ENCODE peak calls at places on chromosome X, in ten cellular contexts. F is uterus; V is hypothalamus; B is progenitor cell of endocrine pancreas; D is NCI-H69; Q is glomerular endothelial cell; S is DMS153; N is T47D; P is activated T-helper 1 cell treated with anti-CD3 and anti-CD28 coated beads, Interleukin-2, amount 50 U/mL, for 16 hours; A is suprapubic skin. X is an unnamed sample.
A peak's percentile ranks its signal among the peaks of the same experiment; 100 is the strongest.

GRCh38 chrX:119686087-119686639 is 6.8 kb downstream of the SEPTIN6 start:
- DNase-seq in F (no peak), V (no peak), B (no peak), D (peak; percentile 83), Q (no peak), S (no peak), N (no peak), P (no peak), A (no peak), X (peak; percentile 91)

GRCh38 chrX:95071621-95072020 is 1397.6 kb downstream of the FAM133A start:
- DNase-seq in F (no peak), V (no peak), B (no peak), D (no peak), Q (no peak), S (no peak), N (no peak), P (no peak), A (no peak), X (peak; percentile 0)

GRCh38 chrX:19839770-19840254 is 47.6 kb downstream of the SH3KBP1 start:
- DNase-seq in F (no peak), V (no peak), B (no peak), D (peak; percentile 8), Q (no peak), S (peak; percentile 45), N (no peak), P (no peak), A (no peak), X (peak; percentile 51)

GRCh38 chrX:151703487-151703886 is 8.2 kb downstream of the PRRG3 start:
- DNase-seq in F (peak; percentile 28), V (no peak), B (no peak), D (peak; percentile 2), Q (no peak), S (peak; percentile 32), N (no peak), P (no peak), A (no peak), X (peak; percentile 26)

GRCh38 chrX:66633541-66633940 is 5.3 kb downstream of the EDA2R start:
- DNase-seq in F (peak; percentile 20), V (no peak), B (no peak), D (no peak), Q (no peak), S (no peak), N (no peak), P (no peak), A (no peak), X (no peak)

GRCh38 chrX:44946771-44947170 is 73.8 kb downstream of the KDM6A start:
- DNase-seq in F (no peak), V (no peak), B (no peak), D (no peak), Q (no peak), S (no peak), N (no peak), P (no peak), A (no peak), X (no peak)

GRCh38 chrX:150983526-150984163 is 510 bp downstream of the HMGB3 start:
- DNase-seq in F (no peak), V (no peak), B (no peak), D (peak; percentile 66), Q (no peak), S (no peak), N (no peak), P (no peak), A (no peak), X (peak; percentile 15)

GRCh38 chrX:10401239-10401638 is 219.1 kb downstream of the MID1 start:
- DNase-seq in F (no peak), V (no peak), B (no peak), D (no peak), Q (no peak), S (no peak), N (peak; percentile 42), P (no peak), A (no peak), X (no peak)

GRCh38 chrX:103608305-103608963 is 671 bp downstream of the TCEAL3 start:
- DNase-seq in F (no peak), V (no peak), B (no peak), D (peak; percentile 22), Q (no peak), S (no peak), N (no peak), P (no peak), A (no peak), X (no peak)

GRCh38 chrX:18619288-18619687 is 52.6 kb downstream of the RS1 start:
- DNase-seq in F (no peak), V (no peak), B (no peak), D (no peak), Q (no peak), S (no peak), N (no peak), P (no peak), A (no peak), X (peak; percentile 1)

GRCh38 chrX:13029831-13030771 is 14.3 kb downstream of the FAM9C start:
- DNase-seq in F (no peak), V (no peak), B (no peak), D (peak; percentile 87), Q (no peak), S (no peak), N (peak; percentile 94), P (no peak), A (no peak), X (peak; percentile 31)

GRCh38 chrX:17860179-17860780 is 818 bp downstream of the RAI2 start:
- DNase-seq in F (no peak), V (no peak), B (no peak), D (peak; percentile 49), Q (no peak), S (no peak), N (no peak), P (no peak), A (no peak), X (peak; percentile 33)

GRCh38 chrX:2828404-2829065 is at the start of gene GYG2:
- DNase-seq in F (no peak), V (no peak), B (peak; percentile 73), D (peak; percentile 1), Q (no peak), S (no peak), N (no peak), P (no peak), A (no peak), X (peak; percentile 79)

GRCh38 chrX:150258463-150259430 is 104.4 kb upstream of the MAMLD1 start:
- DNase-seq in F (no peak), V (no peak), B (no peak), D (no peak), Q (no peak), S (no peak), N (no peak), P (no peak), A (no peak), X (no peak)

GRCh38 chrX:115968436-115969252 is 201.9 kb upstream of the AGTR2 start:
- DNase-seq in F (no peak), V (peak; percentile 7), B (peak; percentile 64), D (peak; percentile 85), Q (no peak), S (no peak), N (peak; percentile 58), P (no peak), A (no peak), X (peak; percentile 94)

GRCh38 chrX:150200820-150201287 is 162.3 kb upstream of the MAMLD1 start:
- DNase-seq in F (peak; percentile 65), V (no peak), B (no peak), D (peak; percentile 12), Q (peak; percentile 48), S (peak; percentile 92), N (peak; percentile 2), P (peak; percentile 17), A (peak; percentile 80), X (peak; percentile 14)

GRCh38 chrX:69626129-69626528 is 10.2 kb downstream of the EDA start:
- DNase-seq in F (no peak), V (no peak), B (no peak), D (no peak), Q (no peak), S (no peak), N (no peak), P (no peak), A (no peak), X (no peak)

X was measured in left kidney.